ENCODE peak calls at places on chromosomes 3 and 15, in nine cellular contexts. K is adrenal gland, X is cardiac fibroblast, R is Caco-2, D is pancreas, B is ovary, P is endodermal cell, H is RWPE1, Q is psoas muscle. U is an unnamed sample.

GRCh38 chr15:62474771-62475124 is 309.7 kb upstream of the C2CD4B start:
- DNase-seq in Q (no peak), H (no peak), R (no peak), D (no peak), P (no peak), K (no peak), B (no peak), X (no peak), U (no peak)

GRCh38 chr15:75723847-75724660 is 11.4 kb upstream of the CSPG4 start:
- DNase-seq in B (peak; percentile 84), X (peak; percentile 95), R (peak; percentile 80), H (peak; percentile 97), D (peak; percentile 84), Q (peak; percentile 85), K (peak; percentile 66), P (peak; percentile 60), U (no peak)

GRCh38 chr3:141901914-141902313 is 25.5 kb downstream of the ATP1B3 start:
- DNase-seq in D (no peak), B (no peak), K (no peak), H (no peak), X (no peak), Q (no peak), R (no peak), P (no peak), U (no peak)

GRCh38 chr3:188000361-188000861 is 153.5 kb upstream of the LPP start:
- DNase-seq in B (no peak), Q (no peak), X (no peak), D (no peak), P (no peak), H (no peak), R (no peak), K (no peak), U (no peak)

GRCh38 chr3:9965200-9965875 is 13.1 kb upstream of the PRRT3 start:
- DNase-seq in P (no peak), Q (no peak), D (no peak), B (no peak), K (no peak), X (no peak), R (no peak), H (no peak), U (no peak)

GRCh38 chr15:85479071-85479647 is 98.8 kb downstream of the AKAP13 start:
- DNase-seq in R (no peak), B (no peak), X (peak; percentile 68), P (peak; percentile 83), H (peak; percentile 19), D (no peak), Q (no peak), K (no peak), U (no peak)

GRCh38 chr15:79724312-79724711 is 172.5 kb downstream of the MTHFS start:
- DNase-seq in P (no peak), B (no peak), K (no peak), R (no peak), H (no peak), D (no peak), Q (no peak), X (peak; percentile 63), U (no peak)

GRCh38 chr3:49300595-49300994 is 23.6 kb upstream of the C3orf62 start:
- DNase-seq in D (no peak), H (no peak), B (no peak), R (no peak), Q (no peak), X (no peak), P (no peak), K (no peak), U (no peak)

GRCh38 chr3:194806991-194807685 is 121.5 kb downstream of the FAM43A start:
- DNase-seq in X (peak; percentile 75), H (peak; percentile 63), Q (no peak), B (no peak), D (no peak), R (no peak), K (no peak), P (peak; percentile 21), U (no peak)

GRCh38 chr15:70435369-70435768 is 328.0 kb downstream of the UACA start:
- DNase-seq in X (no peak), P (no peak), K (no peak), B (no peak), R (no peak), Q (no peak), H (no peak), D (no peak), U (no peak)

GRCh38 chr3:158110658-158111018 is 749 bp downstream of the RSRC1 start:
- DNase-seq in P (no peak), D (no peak), K (no peak), R (no peak), B (no peak), H (no peak), Q (no peak), X (no peak), U (no peak)

GRCh38 chr3:133209871-133210550 is 171.8 kb downstream of the TMEM108 start:
- DNase-seq in P (no peak), D (no peak), R (no peak), H (no peak), B (no peak), X (peak; percentile 21), Q (no peak), K (no peak), U (no peak)

GRCh38 chr15:45689616-45690015 is 54.8 kb downstream of the SQOR start:
- DNase-seq in R (no peak), K (no peak), Q (no peak), B (no peak), H (no peak), D (no peak), P (no peak), X (no peak), U (no peak)

GRCh38 chr3:117526485-117527079 is 817.0 kb downstream of the TUSC7 start:
- DNase-seq in H (peak; percentile 17), R (peak; percentile 50), D (no peak), X (peak; percentile 61), Q (no peak), P (peak; percentile 57), B (no peak), K (peak; percentile 42), U (no peak)

GRCh38 chr3:57120040-57120802 is 44.9 kb downstream of the IL17RD start:
- DNase-seq in K (no peak), B (no peak), Q (no peak), R (no peak), H (no peak), P (no peak), D (no peak), X (no peak), U (no peak)

GRCh38 chr3:127524300-127524896 is 66.1 kb downstream of the TPRA1 start:
- DNase-seq in H (no peak), P (no peak), D (no peak), K (no peak), B (no peak), X (no peak), Q (no peak), R (no peak), U (no peak)

GRCh38 chr15:75156306-75157215 is 45.1 kb upstream of the C15orf39 start:
- DNase-seq in K (no peak), D (no peak), P (peak; percentile 70), B (no peak), X (no peak), Q (no peak), R (peak; percentile 58), H (no peak), U (no peak)

GRCh38 chr15:31974855-31975421 is 55.4 kb upstream of the CHRNA7 start:
- DNase-seq in K (no peak), P (peak; percentile 87), Q (no peak), H (peak; percentile 27), R (peak; percentile 51), X (peak; percentile 39), D (no peak), B (no peak), U (peak; percentile 33)

GRCh38 chr3:41352526-41352925 is 153.2 kb downstream of the CTNNB1 start:
- DNase-seq in K (peak; percentile 28), B (no peak), Q (no peak), D (no peak), P (no peak), H (no peak), X (no peak), R (no peak), U (no peak)

GRCh38 chr3:41357271-41357670 is 158.0 kb downstream of the CTNNB1 start:
- DNase-seq in K (no peak), Q (no peak), B (no peak), H (no peak), P (no peak), X (no peak), D (no peak), R (no peak), U (no peak)

GRCh38 chr3:41356775-41357174 is 157.5 kb downstream of the CTNNB1 start:
- DNase-seq in X (no peak), B (no peak), K (no peak), Q (no peak), P (no peak), R (no peak), H (peak; percentile 8), D (no peak), U (no peak)
- TF ChIP-seq CTCF in X (no peak), B (no peak), K (no peak), Q (no peak), P (no peak), R (no peak), H (no peak), D (no peak), U (no peak)

DNA sequence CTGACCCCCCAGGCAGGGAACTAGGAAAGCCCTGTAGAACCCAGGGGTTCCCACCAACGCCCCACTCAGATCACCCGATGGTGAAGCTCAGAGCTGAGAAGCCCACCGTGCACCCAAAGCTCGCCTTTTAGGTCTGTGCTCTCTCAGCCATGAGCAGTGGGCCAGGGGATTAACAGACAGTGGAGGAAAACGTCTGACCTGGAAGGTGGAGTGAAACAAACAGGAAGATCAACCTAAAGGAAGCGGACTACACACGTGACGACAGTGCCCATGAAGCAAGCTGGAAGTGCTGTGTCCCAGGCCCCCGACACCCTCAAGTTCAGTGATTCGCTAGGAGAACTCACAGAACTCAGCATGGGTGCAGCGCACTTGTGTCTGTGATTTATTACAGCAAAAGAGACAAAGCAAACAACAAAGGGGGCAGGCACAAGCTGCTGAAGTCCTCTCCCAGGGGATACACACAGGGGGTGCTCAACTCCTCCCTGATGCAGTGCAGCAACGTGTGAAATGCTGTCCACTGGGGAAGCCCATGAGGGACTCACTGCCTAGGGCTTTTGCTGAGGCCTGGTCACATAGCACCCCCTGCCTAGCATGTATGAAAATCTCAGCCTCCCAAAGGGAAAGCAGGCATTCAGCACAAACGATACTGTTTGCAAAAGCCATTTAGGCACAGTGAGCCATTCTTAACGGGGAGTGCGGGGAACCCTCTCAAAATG is 43.5 kb downstream of the CFAP92 start:
- DNase-seq in Q (no peak), K (no peak), B (no peak), X (peak; percentile 39), D (no peak), H (no peak), P (peak; percentile 76), R (peak; percentile 49), U (peak; percentile 45)
- TF ChIP-seq CTCF in Q (no peak), K (no peak), B (no peak), X (peak; percentile 33), D (no peak), H (no peak), P (peak; percentile 56), R (no peak), U (peak; percentile 44)

GRCh38 chr3:6216135-6216792 is 644.7 kb upstream of the GRM7 start:
- DNase-seq in X (no peak), K (no peak), R (no peak), D (no peak), H (no peak), P (no peak), Q (no peak), B (no peak), U (no peak)
- TF ChIP-seq CTCF in X (no peak), K (no peak), R (no peak), D (no peak), H (no peak), P (no peak), Q (no peak), B (no peak), U (no peak)

GRCh38 chr3:11560746-11561145 is 83.0 kb downstream of the VGLL4 start:
- DNase-seq in H (no peak), P (no peak), R (no peak), B (no peak), Q (no peak), K (no peak), D (no peak), X (no peak), U (no peak)
- TF ChIP-seq CTCF in H (no peak), P (no peak), R (no peak), B (no peak), Q (no peak), K (no peak), D (no peak), X (no peak), U (no peak)